ENCODE peak calls at places on chromosomes 13 and 19, in ten cellular contexts. I is epithelial cell of prostate, D is A549, T is foreskin fibroblast, R is RCC 7860, P is RWPE1, M is SW480, W is OCI-LY7, Z is fibroblast of pulmonary artery, Y is DMS 273 treated with DMSO at 0.1 percent for 48 hours. L is an unnamed sample.

GRCh38 chr13:25463496-25463895 is 91.7 kb downstream of the ATP8A2 start:
- DNase-seq in I (no peak), D (no peak), T (peak; percentile 11), R (peak; percentile 61), P (peak; percentile 46), M (peak; percentile 47), W (no peak), Z (no peak), Y (no peak), L (no peak)

GRCh38 chr19:45215391-45216191 is 29.6 kb downstream of the EXOC3L2 start:
- DNase-seq in I (no peak), D (no peak), T (no peak), R (no peak), P (no peak), M (peak; percentile 43), W (no peak), Z (no peak), Y (no peak), L (no peak)

GRCh38 chr19:38698225-38699026 is 45.8 kb downstream of the CAPN12 start:
- DNase-seq in I (no peak), D (no peak), T (no peak), R (no peak), P (no peak), M (no peak), W (no peak), Z (no peak), Y (no peak), L (no peak)

GRCh38 chr19:39165857-39166256 is 30.9 kb upstream of the NCCRP1 start:
- DNase-seq in I (no peak), D (no peak), T (no peak), R (no peak), P (no peak), M (no peak), W (no peak), Z (no peak), Y (no peak), L (no peak)

GRCh38 chr13:110444226-110444653 is 117.3 kb downstream of the RAB20 start:
- DNase-seq in I (no peak), D (no peak), T (peak; percentile 49), R (no peak), P (no peak), M (peak; percentile 77), W (no peak), Z (peak; percentile 45), Y (no peak), L (no peak)

GRCh38 chr13:73228546-73228945 is 169.7 kb downstream of the KLF5 start:
- DNase-seq in I (no peak), D (no peak), T (no peak), R (no peak), P (no peak), M (peak; percentile 66), W (no peak), Z (peak; percentile 18), Y (no peak), L (no peak)

GRCh38 chr19:18386543-18387251 is 739 bp downstream of the GDF15 start:
- DNase-seq in I (no peak), D (no peak), T (no peak), R (no peak), P (peak; percentile 48), M (peak; percentile 77), W (no peak), Z (peak; percentile 58), Y (no peak), L (no peak)

GRCh38 chr13:86877449-86877848 is 793.7 kb upstream of the SLITRK5 start:
- DNase-seq in I (no peak), D (no peak), T (no peak), R (no peak), P (no peak), M (no peak), W (no peak), Z (no peak), Y (no peak), L (no peak)

GRCh38 chr13:100815476-100816046 is 141.0 kb upstream of the TMTC4 start:
- DNase-seq in I (peak; percentile 26), D (no peak), T (no peak), R (no peak), P (peak; percentile 8), M (no peak), W (no peak), Z (no peak), Y (no peak), L (no peak)

GRCh38 chr13:114050536-114051450 is 76.9 kb upstream of the C13orf46 start:
- DNase-seq in I (no peak), D (no peak), T (no peak), R (no peak), P (no peak), M (no peak), W (no peak), Z (no peak), Y (no peak), L (no peak)

GRCh38 chr19:38656171-38656981 is 8.9 kb downstream of the ACTN4 start:
- DNase-seq in I (no peak), D (no peak), T (peak; percentile 77), R (peak; percentile 42), P (no peak), M (peak; percentile 98), W (no peak), Z (peak; percentile 93), Y (no peak), L (no peak)

GRCh38 chr13:25980255-25980654 is 71.6 kb downstream of the SHISA2 start:
- DNase-seq in I (no peak), D (no peak), T (no peak), R (no peak), P (no peak), M (peak; percentile 46), W (peak; percentile 17), Z (peak; percentile 8), Y (no peak), L (no peak)

GRCh38 chr19:45528149-45528743 is 21.0 kb downstream of the VASP start:
- DNase-seq in I (no peak), D (no peak), T (no peak), R (peak; percentile 17), P (peak; percentile 93), M (no peak), W (no peak), Z (peak; percentile 29), Y (no peak), L (no peak)

L was measured in esophagus muscularis mucosa.